ENCODE peak calls at places on chromosomes 7 and 10, in ten cellular contexts. O is pancreas, Q is brain microvascular endothelial cell, X is aorta, L is heart left ventricle, D is SK-N-SH, V is WERI-Rb-1, W is BJ, R is breast epithelium, I is PC-3. C is an unnamed sample.

GRCh38 chr7:4040031-4040928 is 641.8 kb upstream of the FOXK1 start:
- DNase-seq in O (no peak), Q (no peak), X (no peak), L (no peak), D (peak; percentile 7), V (no peak), W (no peak), R (no peak), I (no peak), C (no peak)

GRCh38 chr10:11698691-11699545 is 43.3 kb upstream of the ECHDC3 start:
- DNase-seq in O (no peak), Q (no peak), X (no peak), L (no peak), D (no peak), V (no peak), W (no peak), R (no peak), I (no peak), C (no peak)

GRCh38 chr10:79937256-79937635 is 11.7 kb downstream of the SFTPD start:
- DNase-seq in O (no peak), Q (no peak), X (no peak), L (no peak), D (no peak), V (no peak), W (no peak), R (no peak), I (no peak), C (no peak)

GRCh38 chr10:30430544-30431298 is 3.3 kb upstream of the MAP3K8 start:
- DNase-seq in O (no peak), Q (no peak), X (no peak), L (no peak), D (no peak), V (no peak), W (no peak), R (no peak), I (no peak), C (no peak)

GRCh38 chr10:30751678-30752331 is 122.3 kb upstream of the LYZL2 start:
- DNase-seq in O (no peak), Q (peak; percentile 53), X (peak; percentile 76), L (peak; percentile 78), D (peak; percentile 67), V (peak; percentile 62), W (no peak), R (peak; percentile 67), I (peak; percentile 78), C (no peak)

GRCh38 chr7:7438851-7439250 is 96.8 kb downstream of the COL28A1 start:
- DNase-seq in O (no peak), Q (peak; percentile 97), X (no peak), L (no peak), D (no peak), V (no peak), W (peak; percentile 95), R (no peak), I (peak; percentile 97), C (no peak)

GRCh38 chr10:49616421-49617230 is 2.8 kb downstream of the CHAT start:
- DNase-seq in O (no peak), Q (no peak), X (peak; percentile 38), L (no peak), D (no peak), V (peak; percentile 41), W (no peak), R (peak; percentile 37), I (no peak), C (peak; percentile 46)

GRCh38 chr10:90742189-90742588 is 115.7 kb downstream of the HTR7 start:
- DNase-seq in O (no peak), Q (peak; percentile 54), X (no peak), L (no peak), D (no peak), V (no peak), W (peak; percentile 37), R (no peak), I (peak; percentile 69), C (no peak)

GRCh38 chr7:131720703-131721102 is 164.3 kb upstream of the PODXL start:
- DNase-seq in O (no peak), Q (no peak), X (no peak), L (no peak), D (no peak), V (no peak), W (no peak), R (no peak), I (no peak), C (no peak)

GRCh38 chr7:150986099-150986512 is 4.7 kb upstream of the NOS3 start:
- DNase-seq in O (peak; percentile 46), Q (peak; percentile 37), X (peak; percentile 67), L (no peak), D (peak; percentile 85), V (peak; percentile 82), W (no peak), R (no peak), I (peak; percentile 64), C (no peak)

GRCh38 chr7:27182285-27182827 is 2.7 kb downstream of the HOXA11 start:
- DNase-seq in O (no peak), Q (no peak), X (peak; percentile 44), L (no peak), D (no peak), V (peak; percentile 6), W (no peak), R (peak; percentile 46), I (peak; percentile 64), C (peak; percentile 74)

GRCh38 chr10:17805921-17806577 is 3.1 kb upstream of the MRC1 start:
- DNase-seq in O (no peak), Q (no peak), X (no peak), L (no peak), D (no peak), V (peak; percentile 48), W (no peak), R (no peak), I (peak; percentile 26), C (no peak)

GRCh38 chr7:117872565-117873055 is 631 bp downstream of the CTTNBP2 start:
- DNase-seq in O (peak; percentile 14), Q (peak; percentile 2), X (peak; percentile 54), L (peak; percentile 17), D (no peak), V (peak; percentile 7), W (no peak), R (no peak), I (no peak), C (peak; percentile 68)

DNA sequence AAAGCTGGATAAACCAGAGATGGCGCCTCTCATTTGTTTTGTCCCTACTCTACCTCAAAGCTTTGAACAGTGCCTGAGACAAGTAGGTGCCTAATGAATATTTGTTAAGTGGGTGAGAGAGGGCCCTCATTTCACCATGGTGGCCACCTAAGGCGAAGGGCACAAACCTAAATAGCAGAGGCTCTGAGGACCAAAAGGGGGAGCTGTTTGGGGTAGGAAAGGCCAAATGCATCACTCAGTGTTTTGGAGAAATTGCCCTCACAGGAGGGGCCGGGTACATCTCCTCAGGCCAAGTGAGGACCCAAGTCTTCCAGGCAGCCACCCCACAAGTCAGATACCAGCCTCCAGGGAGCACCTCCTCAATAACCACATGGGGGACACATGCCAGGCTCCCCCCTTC is 14.0 kb downstream of the IMPDH1 start:
- DNase-seq in O (no peak), Q (no peak), X (peak; percentile 26), L (no peak), D (no peak), V (no peak), W (no peak), R (no peak), I (no peak), C (no peak)
- H3K36me3 ChIP-seq in O (peaks cover 6% of the 10 kb centered on the region), Q (peaks cover 61% of the 10 kb centered on the region), X (no peaks in the 10 kb centered on the region), L (peaks cover 2% of the 10 kb centered on the region), D (peaks cover 31% of the 10 kb centered on the region), V (peaks cover 63% of the 10 kb centered on the region), W (peaks cover 53% of the 10 kb centered on the region), R (no peaks in the 10 kb centered on the region), I (peaks cover 37% of the 10 kb centered on the region), C (peaks cover 47% of the 10 kb centered on the region)

DNA sequence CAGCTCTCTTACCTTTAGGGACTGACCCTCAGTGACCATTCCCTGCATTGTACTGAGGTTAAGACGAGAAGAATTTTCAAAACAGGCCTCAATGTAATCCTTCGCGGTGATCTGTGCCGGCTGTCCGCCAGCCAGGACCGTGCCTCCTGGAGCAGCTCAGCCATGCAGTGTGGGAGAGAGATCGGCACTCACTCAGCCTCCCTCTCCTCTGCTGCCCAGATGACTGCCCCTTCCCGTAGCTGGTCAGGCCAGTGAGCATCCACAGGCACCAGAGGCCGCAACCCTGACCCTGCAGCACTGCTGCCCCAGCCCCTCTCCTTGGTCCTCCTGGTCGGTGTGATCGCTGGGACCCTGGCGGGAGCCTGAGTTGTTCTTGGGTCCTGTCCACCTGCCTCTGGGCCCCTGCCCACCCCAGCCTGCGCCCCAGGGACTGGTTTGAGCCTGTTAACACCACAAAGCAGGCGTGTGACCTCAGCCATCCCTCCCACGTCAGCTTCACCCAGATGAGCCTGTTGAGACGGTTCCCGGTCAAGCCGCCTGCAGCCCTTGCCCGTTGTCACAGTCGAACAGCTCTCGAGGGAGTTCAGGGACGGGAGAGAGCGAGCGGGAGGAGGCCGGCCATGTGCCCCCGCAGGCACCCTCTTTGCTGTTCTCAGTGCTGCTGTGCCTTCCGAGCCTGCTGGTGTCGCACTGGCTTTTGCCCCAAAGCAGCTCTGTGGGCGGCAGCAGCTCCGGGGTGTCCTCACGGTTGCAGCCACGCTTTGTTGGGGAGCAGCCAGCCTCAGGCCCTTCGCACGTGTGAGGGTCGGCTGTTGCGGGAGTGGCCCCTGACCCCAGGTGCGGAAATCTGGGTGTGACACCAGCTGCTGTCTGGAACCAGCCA is 37.2 kb downstream of the NKX6-2 start:
- DNase-seq in O (no peak), Q (no peak), X (no peak), L (no peak), D (no peak), V (no peak), W (no peak), R (no peak), I (no peak), C (no peak)
- H3K36me3 ChIP-seq in O (peaks cover 11% of the 10 kb centered on the region), Q (peaks cover 8% of the 10 kb centered on the region), X (no peaks in the 10 kb centered on the region), L (no peaks in the 10 kb centered on the region), D (no peaks in the 10 kb centered on the region), V (no peaks in the 10 kb centered on the region), W (peaks cover 13% of the 10 kb centered on the region), R (no peaks in the 10 kb centered on the region), I (no peaks in the 10 kb centered on the region), C (peaks cover 14% of the 10 kb centered on the region)

DNA sequence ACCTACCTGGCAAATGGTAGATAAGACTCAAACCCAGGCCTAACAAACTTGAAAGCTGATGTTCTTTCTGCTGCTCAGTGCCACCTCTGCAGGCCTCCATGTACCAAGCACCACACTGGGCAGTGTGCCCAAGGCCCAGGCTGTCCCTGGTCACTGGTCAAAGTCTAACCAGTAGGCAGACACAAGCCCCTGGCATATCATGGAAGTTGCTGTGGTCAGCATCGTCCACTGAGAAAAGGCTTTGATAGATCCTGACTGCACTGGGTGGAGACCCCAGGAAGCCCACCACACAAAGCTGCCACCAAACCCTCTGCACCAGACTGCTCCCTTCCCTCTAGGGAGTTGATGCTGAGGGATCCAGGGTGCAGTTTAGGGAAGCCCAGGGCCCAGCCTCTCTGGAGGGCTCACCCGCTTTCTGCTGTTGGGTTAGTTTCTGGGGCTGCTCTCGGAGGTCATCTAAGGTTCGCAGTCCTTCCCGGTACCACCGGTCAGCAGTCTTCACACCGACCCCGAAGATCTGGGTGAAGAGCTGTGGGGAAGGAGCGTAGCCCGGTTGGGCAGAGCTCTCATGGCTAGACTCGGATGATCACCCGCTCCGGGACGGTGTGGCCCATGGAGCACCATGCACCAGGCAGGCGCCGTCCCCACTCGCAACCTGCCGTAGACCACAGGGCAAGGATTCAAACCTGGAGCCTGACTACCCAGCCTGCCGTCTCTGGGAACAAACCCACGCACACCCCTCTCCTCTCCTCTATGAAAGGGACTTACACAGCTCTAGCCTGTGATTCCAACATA is 6.0 kb downstream of the POLM start:
- DNase-seq in O (peak; percentile 69), Q (no peak), X (peak; percentile 35), L (no peak), D (no peak), V (no peak), W (no peak), R (no peak), I (no peak), C (peak; percentile 60)
- H3K36me3 ChIP-seq in O (peaks cover 33% of the 10 kb centered on the region), Q (peaks cover 27% of the 10 kb centered on the region), X (no peaks in the 10 kb centered on the region), L (no peaks in the 10 kb centered on the region), D (peaks cover 22% of the 10 kb centered on the region), V (peaks cover 58% of the 10 kb centered on the region), W (peaks cover 51% of the 10 kb centered on the region), R (no peaks in the 10 kb centered on the region), I (peaks cover 18% of the 10 kb centered on the region), C (peaks cover 54% of the 10 kb centered on the region)

GRCh38 chr10:103635580-103635979 is 142.1 kb downstream of the NEURL1 start:
- DNase-seq in O (no peak), Q (no peak), X (no peak), L (no peak), D (no peak), V (no peak), W (no peak), R (no peak), I (no peak), C (no peak)
- H3K36me3 ChIP-seq in O (no peaks in the 10 kb centered on the region), Q (peaks cover 6% of the 10 kb centered on the region), X (no peaks in the 10 kb centered on the region), L (no peaks in the 10 kb centered on the region), D (no peaks in the 10 kb centered on the region), V (no peaks in the 10 kb centered on the region), W (peaks cover 20% of the 10 kb centered on the region), R (no peaks in the 10 kb centered on the region), I (no peaks in the 10 kb centered on the region), C (peaks cover 5% of the 10 kb centered on the region)

C was measured in sigmoid colon.